ENCODE peak calls at places on chromosome 19, in eight cellular contexts. Z, S, E, K, X, P, Y and J are unnamed samples.
A peak's percentile ranks its signal among the peaks of the same experiment; 100 is the strongest.

GRCh38 chr19:934865-935422 is 9.1 kb downstream of the ARID3A start:
- DNase-seq in Z (no peak), S (no peak), E (peak; percentile 94), K (peak; percentile 72), X (peak; percentile 85), P (peak; percentile 93), Y (no peak), J (no peak)

GRCh38 chr19:39828015-39828633 is 5.8 kb downstream of the DYRK1B start:
- DNase-seq in Z (no peak), S (no peak), E (no peak), K (no peak), X (no peak), P (no peak), Y (no peak), J (no peak)

GRCh38 chr19:46890423-46891170 is 29.8 kb downstream of the ARHGAP35 start:
- DNase-seq in Z (no peak), S (no peak), E (no peak), K (no peak), X (no peak), P (no peak), Y (no peak), J (no peak)

GRCh38 chr19:35629332-35629633 is 447 bp downstream of the RBM42 start:
- DNase-seq in Z (no peak), S (no peak), E (no peak), K (no peak), X (no peak), P (no peak), Y (no peak), J (no peak)

GRCh38 chr19:54030895-54031586 is 32.7 kb downstream of the VSTM1 start:
- DNase-seq in Z (no peak), S (no peak), E (no peak), K (no peak), X (no peak), P (no peak), Y (no peak), J (no peak)

GRCh38 chr19:34217952-34218817 is 36.2 kb upstream of the GARRE1 start:
- DNase-seq in Z (peak; percentile 48), S (peak; percentile 43), E (peak; percentile 84), K (no peak), X (peak; percentile 97), P (no peak), Y (no peak), J (no peak)

GRCh38 chr19:21566073-21566472 is 60.7 kb downstream of the ZNF429 start:
- DNase-seq in Z (no peak), S (no peak), E (no peak), K (no peak), X (no peak), P (no peak), Y (no peak), J (no peak)

GRCh38 chr19:47598407-47599349 is 10.3 kb upstream of the BICRA start:
- DNase-seq in Z (peak; percentile 55), S (no peak), E (peak; percentile 25), K (no peak), X (peak; percentile 95), P (peak; percentile 45), Y (peak; percentile 65), J (no peak)

GRCh38 chr19:8445488-8446001 is 770 bp downstream of the HNRNPM start:
- DNase-seq in Z (peak; percentile 66), S (peak; percentile 26), E (peak; percentile 52), K (no peak), X (no peak), P (peak; percentile 64), Y (peak; percentile 78), J (peak; percentile 40)

GRCh38 chr19:6774821-6775707 is 2.6 kb downstream of the VAV1 start:
- DNase-seq in Z (no peak), S (no peak), E (no peak), K (no peak), X (peak; percentile 48), P (no peak), Y (peak; percentile 38), J (no peak)

GRCh38 chr19:31718898-31719297 is 369.7 kb upstream of the TSHZ3 start:
- DNase-seq in Z (no peak), S (no peak), E (no peak), K (no peak), X (no peak), P (no peak), Y (no peak), J (no peak)

GRCh38 chr19:4233282-4233853 is 4.0 kb downstream of the EBI3 start:
- DNase-seq in Z (peak; percentile 64), S (peak; percentile 79), E (no peak), K (no peak), X (peak; percentile 32), P (peak; percentile 44), Y (peak; percentile 52), J (peak; percentile 54)

GRCh38 chr19:38376576-38376975 is 2.2 kb downstream of the PSMD8 start:
- DNase-seq in Z (no peak), S (no peak), E (no peak), K (no peak), X (no peak), P (no peak), Y (no peak), J (no peak)

GRCh38 chr19:35608250-35608649 is 4.3 kb upstream of the HAUS5 start:
- DNase-seq in Z (no peak), S (no peak), E (no peak), K (no peak), X (no peak), P (no peak), Y (no peak), J (no peak)

GRCh38 chr19:41426116-41426841 is 895 bp downstream of the B3GNT8 start:
- DNase-seq in Z (no peak), S (no peak), E (no peak), K (no peak), X (no peak), P (no peak), Y (no peak), J (no peak)

GRCh38 chr19:10193666-10194499 is 870 bp downstream of the DNMT1 start:
- DNase-seq in Z (peak; percentile 38), S (peak; percentile 17), E (no peak), K (peak; percentile 7), X (no peak), P (no peak), Y (no peak), J (peak; percentile 38)

GRCh38 chr19:19871932-19872331 is 6.2 kb downstream of the ZNF253 start:
- DNase-seq in Z (no peak), S (no peak), E (no peak), K (no peak), X (no peak), P (no peak), Y (no peak), J (no peak)

GRCh38 chr19:13103961-13104847 is 1.5 kb upstream of the LYL1 start:
- DNase-seq in Z (no peak), S (peak; percentile 61), E (no peak), K (no peak), X (no peak), P (no peak), Y (peak; percentile 64), J (peak; percentile 83)

GRCh38 chr19:58097783-58098681 is at the start of gene ZSCAN18:
- DNase-seq in Z (peak; percentile 99), S (peak; percentile 92), E (peak; percentile 96), K (peak; percentile 94), X (peak; percentile 84), P (peak; percentile 97), Y (peak; percentile 100), J (peak; percentile 68)

GRCh38 chr19:6528544-6529121 is 2.2 kb upstream of the TNFSF9 start:
- DNase-seq in Z (no peak), S (no peak), E (no peak), K (peak; percentile 85), X (no peak), P (peak; percentile 75), Y (no peak), J (no peak)

GRCh38 chr19:31821346-31821745 is 472.1 kb upstream of the TSHZ3 start:
- DNase-seq in Z (no peak), S (no peak), E (no peak), K (no peak), X (no peak), P (no peak), Y (no peak), J (no peak)

GRCh38 chr19:16594131-16594586 is 21.9 kb upstream of the SLC35E1 start:
- DNase-seq in Z (no peak), S (no peak), E (no peak), K (no peak), X (no peak), P (no peak), Y (no peak), J (no peak)

GRCh38 chr19:34236035-34236793 is 18.1 kb upstream of the GARRE1 start:
- DNase-seq in Z (no peak), S (no peak), E (peak; percentile 54), K (no peak), X (peak; percentile 95), P (no peak), Y (no peak), J (no peak)

GRCh38 chr19:50331187-50332013 is 2.2 kb upstream of the KCNC3 start:
- DNase-seq in Z (no peak), S (no peak), E (no peak), K (no peak), X (no peak), P (peak; percentile 34), Y (peak; percentile 64), J (peak; percentile 25)

GRCh38 chr19:30371157-30371845 is 883 bp upstream of the ZNF536 start:
- DNase-seq in Z (no peak), S (no peak), E (no peak), K (peak; percentile 93), X (no peak), P (no peak), Y (no peak), J (no peak)

GRCh38 chr19:6238256-6238642 is 41.5 kb downstream of the MLLT1 start:
- DNase-seq in Z (no peak), S (peak; percentile 16), E (no peak), K (no peak), X (no peak), P (no peak), Y (no peak), J (peak; percentile 12)

GRCh38 chr19:50358483-50359431 is 6.7 kb downstream of the NAPSA start:
- DNase-seq in Z (no peak), S (peak; percentile 67), E (no peak), K (peak; percentile 50), X (no peak), P (peak; percentile 69), Y (no peak), J (peak; percentile 77)

GRCh38 chr19:49057636-49058234 is at the start of gene CGB7:
- DNase-seq in Z (peak; percentile 61), S (peak; percentile 39), E (peak; percentile 74), K (peak; percentile 6), X (no peak), P (peak; percentile 72), Y (peak; percentile 87), J (no peak)

GRCh38 chr19:46907880-46908279 is 47.1 kb downstream of the ARHGAP35 start:
- DNase-seq in Z (no peak), S (no peak), E (no peak), K (peak; percentile 73), X (no peak), P (no peak), Y (no peak), J (no peak)

GRCh38 chr19:42129399-42130253 is 2.6 kb downstream of the POU2F2 start:
- DNase-seq in Z (no peak), S (no peak), E (peak; percentile 24), K (peak; percentile 58), X (no peak), P (peak; percentile 49), Y (no peak), J (peak; percentile 69)